ENCODE peak calls at places on chromosome 4, in six cellular contexts. A is HCT116, T is GM12878, O is HepG2, U is upper lobe of left lung, K is K562. G is an unnamed sample.

GRCh38 chr4:152464030-152464823 is 71.7 kb downstream of the FBXW7 start:
- ATAC-seq in O (no peak), U (no peak), K (no peak), T (no peak), A (no peak), G (no peak)

GRCh38 chr4:122797405-122798094 is 29.1 kb upstream of the FGF2 start:
- ATAC-seq in O (no peak), K (peak), A (no peak), T (no peak), U (peak), G (no peak)

GRCh38 chr4:110184124-110184790 is 14.2 kb downstream of the ELOVL6 start:
- ATAC-seq in U (no peak), O (no peak), A (no peak), T (peak), K (no peak), G (no peak)

GRCh38 chr4:97104006-97104405 is 1039.3 kb downstream of the STPG2 start:
- ATAC-seq in K (no peak), O (no peak), A (no peak), U (no peak), T (no peak), G (no peak)

GRCh38 chr4:88295656-88296055 is 11.3 kb upstream of the PPM1K start:
- ATAC-seq in U (no peak), A (no peak), K (no peak), T (no peak), O (no peak), G (no peak)

GRCh38 chr4:183905081-183905592 is at the start of gene STOX2:
- ATAC-seq in A (no peak), O (peak), U (peak), T (no peak), K (no peak), G (peak)

GRCh38 chr4:146945556-146946374 is at the start of gene TTC29:
- ATAC-seq in A (peak), K (peak), O (peak), U (peak), T (peak), G (peak)

GRCh38 chr4:47692691-47693090 is 145.2 kb downstream of the CORIN start:
- ATAC-seq in K (no peak), T (no peak), U (no peak), O (no peak), A (no peak), G (no peak)

GRCh38 chr4:1569461-1570151 is 114.5 kb downstream of the FAM53A start:
- ATAC-seq in T (no peak), A (no peak), O (peak), U (no peak), K (no peak), G (no peak)

GRCh38 chr4:4559596-4559995 is 17.7 kb upstream of the STX18 start:
- ATAC-seq in T (no peak), A (no peak), O (no peak), U (no peak), K (no peak), G (no peak)

GRCh38 chr4:173343832-173344397 is 9.8 kb upstream of the HMGB2 start:
- ATAC-seq in U (no peak), T (no peak), A (no peak), O (no peak), K (no peak), G (no peak)

GRCh38 chr4:53932784-53933183 is 131.6 kb downstream of the CHIC2 start:
- ATAC-seq in O (no peak), T (no peak), U (no peak), K (no peak), A (no peak), G (no peak)

GRCh38 chr4:38365748-38366310 is 298.2 kb upstream of the KLF3 start:
- ATAC-seq in A (no peak), U (no peak), K (peak), O (peak), T (no peak), G (no peak)

GRCh38 chr4:154982187-154983047 is 201.3 kb downstream of the RBM46 start:
- ATAC-seq in T (peak), O (peak), A (peak), K (peak), U (peak), G (peak)

GRCh38 chr4:85787133-85787532 is 312.2 kb downstream of the ARHGAP24 start:
- ATAC-seq in U (peak), T (no peak), O (no peak), K (no peak), A (no peak), G (peak)

GRCh38 chr4:2849267-2850140 is 5.9 kb downstream of the ADD1 start:
- ATAC-seq in U (peak), K (peak), O (peak), T (no peak), A (no peak), G (no peak)

GRCh38 chr4:105887508-105887907 is 7.8 kb upstream of the NPNT start:
- ATAC-seq in A (no peak), T (no peak), K (no peak), U (no peak), O (no peak), G (no peak)

GRCh38 chr4:146648384-146648783 is 9.7 kb downstream of the POU4F2 start:
- ATAC-seq in T (no peak), A (no peak), K (no peak), U (no peak), O (no peak), G (no peak)

GRCh38 chr4:104732766-104733165 is 238.1 kb upstream of the CXXC4 start:
- ATAC-seq in K (no peak), O (no peak), U (no peak), T (no peak), A (no peak), G (no peak)

GRCh38 chr4:185912779-185913178 is 100.8 kb upstream of the SORBS2 start:
- ATAC-seq in T (no peak), A (no peak), O (no peak), U (no peak), K (no peak), G (no peak)

GRCh38 chr4:123453006-123453685 is 56.6 kb downstream of the SPRY1 start:
- ATAC-seq in A (no peak), K (no peak), U (no peak), T (no peak), O (no peak), G (no peak)

GRCh38 chr4:38243385-38244053 is 283.3 kb downstream of the PTTG2 start:
- ATAC-seq in O (peak), K (peak), T (no peak), A (no peak), U (no peak), G (no peak)

GRCh38 chr4:25786497-25787065 is 76.2 kb downstream of the SEL1L3 start:
- ATAC-seq in A (no peak), O (no peak), U (no peak), K (no peak), T (no peak), G (no peak)

GRCh38 chr4:69484011-69484410 is 11.7 kb downstream of the UGT2B4 start:
- ATAC-seq in O (no peak), U (no peak), K (no peak), T (no peak), A (no peak), G (no peak)

GRCh38 chr4:16418814-16419213 is 192.5 kb upstream of the TAPT1 start:
- ATAC-seq in A (no peak), K (no peak), T (no peak), O (no peak), U (no peak), G (no peak)

GRCh38 chr4:82097504-82097903 is 276.3 kb downstream of the HNRNPD start:
- ATAC-seq in U (no peak), K (peak), A (no peak), T (no peak), O (no peak), G (no peak)

GRCh38 chr4:142817442-142817841 is 28.7 kb downstream of the INPP4B start:
- ATAC-seq in O (no peak), T (no peak), K (no peak), A (peak), U (peak), G (peak)

GRCh38 chr4:165190591-165191212 is 16.7 kb upstream of the KLHL2 start:
- ATAC-seq in O (peak), U (no peak), K (no peak), A (no peak), T (no peak), G (no peak)

DNA sequence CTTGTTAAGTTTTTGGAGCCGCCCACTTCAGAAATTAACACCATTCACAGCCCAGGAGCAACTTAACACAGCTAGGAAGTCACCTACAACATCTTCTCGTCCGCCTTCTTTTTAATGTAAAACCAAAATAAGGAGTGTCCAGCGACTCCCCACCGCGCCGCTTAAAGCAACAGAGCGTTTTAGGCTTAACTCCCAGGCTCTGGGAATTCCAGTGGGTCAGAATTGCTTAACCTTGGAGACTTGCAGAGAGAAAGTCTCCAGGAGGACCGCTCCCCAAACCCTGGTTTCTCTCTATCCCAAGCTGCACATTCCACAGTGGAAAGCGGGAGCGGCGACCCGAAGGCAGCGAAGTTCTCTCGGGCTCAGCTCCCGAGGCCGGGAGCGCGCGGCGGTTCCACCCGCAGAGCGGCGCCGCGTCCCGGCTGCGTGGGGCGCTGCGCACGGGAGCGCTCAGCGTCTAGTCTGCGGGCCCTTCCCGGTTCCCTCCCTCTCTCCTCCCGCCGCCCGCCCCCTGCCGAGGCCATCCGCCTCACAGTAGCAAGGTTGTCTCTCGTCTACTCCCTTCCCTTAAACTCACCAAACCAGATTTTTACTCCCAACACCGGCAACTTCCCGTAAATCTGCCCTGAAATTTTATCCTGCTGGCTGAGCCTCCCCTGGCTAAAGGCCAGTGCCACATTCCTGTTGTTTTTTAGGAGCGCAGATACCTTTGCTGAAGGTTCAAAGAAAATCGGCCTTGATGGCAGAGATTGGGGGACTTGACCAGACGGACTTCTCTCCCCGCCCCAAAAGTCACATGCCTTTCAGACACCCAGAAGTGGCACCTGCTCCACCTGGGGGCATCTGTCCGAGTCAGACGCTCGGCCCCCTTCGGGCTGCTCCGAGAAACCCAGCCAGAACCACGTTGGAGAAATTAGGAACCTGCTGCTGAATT is at the start of gene RBM47:
- ATAC-seq in U (peak), K (peak), T (peak), O (peak), A (peak), G (peak)
- TF ChIP-seq POLR2A in U (no peak), K (no peak), T (peak), O (no peak), A (no peak), G (no peak)

GRCh38 chr4:7839856-7840255 is 99.8 kb downstream of the AFAP1 start:
- ATAC-seq in K (no peak), A (no peak), O (no peak), T (no peak), U (no peak), G (no peak)

GRCh38 chr4:7843831-7844230 is 95.8 kb downstream of the AFAP1 start:
- ATAC-seq in K (no peak), O (no peak), T (no peak), A (peak), U (no peak), G (no peak)

GRCh38 chr4:7841071-7841470 is 98.6 kb downstream of the AFAP1 start:
- ATAC-seq in U (no peak), T (no peak), A (no peak), K (no peak), O (no peak), G (no peak)

GRCh38 chr4:7844247-7844991 is 95.2 kb downstream of the AFAP1 start:
- ATAC-seq in A (peak), O (peak), T (peak), K (peak), U (peak), G (peak)

DNA sequence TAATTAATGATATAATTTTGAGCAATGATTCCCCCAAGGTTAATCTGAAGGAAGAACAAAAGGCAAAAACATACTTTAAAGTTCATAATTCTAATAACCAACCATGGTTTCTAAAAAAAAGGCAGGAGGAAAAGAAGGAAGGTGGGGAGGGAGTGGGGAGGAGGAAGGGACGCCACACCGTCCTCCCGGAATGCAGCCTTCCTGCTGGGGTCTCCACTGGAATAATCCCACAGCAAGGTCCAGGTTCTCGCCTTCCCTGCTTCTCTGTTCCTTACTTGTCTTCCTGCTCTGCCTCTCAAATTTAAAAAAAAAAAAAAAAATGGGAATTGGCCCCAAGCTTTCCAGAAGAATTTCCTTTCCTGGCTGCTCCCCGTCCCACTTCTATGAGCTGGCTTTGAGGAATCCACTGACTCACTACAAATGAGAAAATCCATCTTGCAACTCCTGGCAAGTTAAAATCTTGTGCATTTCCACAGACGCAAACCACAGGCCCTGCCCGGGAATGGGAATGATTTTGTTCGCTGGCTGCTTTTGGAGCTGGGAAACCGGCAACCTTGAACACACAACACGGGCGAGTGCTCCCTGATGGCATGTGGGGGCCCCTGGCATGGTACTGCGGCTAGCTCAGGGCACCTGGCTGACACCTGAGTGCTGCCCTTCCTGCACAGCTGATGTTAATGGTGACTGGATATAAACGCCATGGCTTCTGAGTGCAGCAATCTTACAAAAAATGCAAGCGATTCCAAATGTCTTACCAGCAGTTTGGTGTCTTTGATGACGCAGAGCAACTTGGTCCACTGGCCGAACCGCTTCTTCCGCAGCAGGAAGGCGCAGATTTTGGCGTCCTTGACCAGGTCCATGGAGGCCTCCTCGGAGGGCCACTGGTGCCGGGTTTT is 97.0 kb downstream of the AFAP1 start:
- ATAC-seq in A (peak), O (no peak), T (no peak), K (no peak), U (peak), G (peak)
- H3K4me3 ChIP-seq in A (peak), O (no peak), T (no peak), K (no peak), U (no peak), G (no peak)

DNA sequence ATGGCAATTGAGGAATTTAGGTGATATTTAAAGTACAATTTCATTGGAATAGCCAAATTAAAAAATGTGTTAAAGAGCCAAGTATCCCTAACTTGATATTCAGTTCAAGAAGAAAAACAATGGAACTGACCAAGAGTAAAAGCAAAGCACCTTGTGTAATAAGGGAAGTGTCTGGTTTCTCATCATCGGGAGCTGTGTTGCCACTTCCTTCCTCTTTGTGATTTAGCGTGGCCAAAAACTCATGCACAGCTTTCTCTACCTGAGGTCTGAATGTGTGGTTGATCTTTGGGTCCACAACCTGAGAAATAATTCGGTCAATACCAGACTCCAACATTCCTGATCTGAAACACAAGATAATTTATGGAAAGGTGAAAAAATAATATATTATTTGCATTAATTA is 12.4 kb downstream of the BOD1L1 start:
- ATAC-seq in U (no peak), A (no peak), K (no peak), T (peak), O (no peak), G (no peak)
- TF ChIP-seq POLR2AphosphoS5 in U (no peak), A (no peak), K (no peak), T (no peak), O (no peak), G (no peak)

GRCh38 chr4:98928131-98928504 is 815 bp downstream of the EIF4E start:
- ATAC-seq in U (peak), T (peak), A (peak), K (peak), O (peak), G (peak)
- TF ChIP-seq POLR2A in U (no peak), T (peak), A (peak), K (no peak), O (peak), G (no peak)

GRCh38 chr4:133555671-133556070 is 406.6 kb downstream of the PCDH10 start:
- ATAC-seq in T (no peak), O (no peak), A (no peak), U (no peak), K (no peak), G (no peak)

DNA sequence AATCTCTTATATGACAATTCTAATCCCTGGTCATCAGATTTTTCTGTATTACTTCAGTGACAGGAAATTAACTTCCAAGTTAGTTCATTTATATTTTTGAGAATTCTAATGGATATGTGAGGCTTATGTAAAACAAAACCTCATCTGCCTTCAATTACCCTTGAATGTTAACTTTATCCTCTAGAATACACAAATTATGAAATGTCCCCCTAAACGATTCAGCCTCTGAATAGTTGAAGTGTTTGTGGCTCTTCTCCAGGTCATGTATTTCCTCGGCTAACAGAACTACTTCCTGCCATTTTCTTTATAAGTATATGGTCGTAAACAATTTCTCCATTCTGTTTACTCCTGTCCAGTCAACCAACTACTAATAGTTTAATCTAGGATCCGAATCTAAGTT is 401.3 kb downstream of the PCDH10 start:
- ATAC-seq in A (no peak), T (no peak), U (no peak), K (no peak), O (no peak), G (no peak)
- H3K4me3 ChIP-seq in A (no peak), T (no peak), U (no peak), K (no peak), O (no peak), G (no peak)

GRCh38 chr4:176031927-176032326 is 33.7 kb upstream of the WDR17 start:
- ATAC-seq in A (no peak), O (no peak), K (no peak), U (no peak), T (no peak), G (no peak)
- TF ChIP-seq POLR2AphosphoS5 in A (no peak), O (no peak), K (no peak), U (no peak), T (no peak), G (no peak)

GRCh38 chr4:153530996-153531375 is 64.8 kb downstream of the TMEM131L start:
- ATAC-seq in O (peak), A (peak), T (no peak), U (no peak), K (no peak), G (no peak)

GRCh38 chr4:153532636-153533035 is 66.5 kb downstream of the TMEM131L start:
- ATAC-seq in K (no peak), U (no peak), T (no peak), A (no peak), O (no peak), G (no peak)

GRCh38 chr4:153533387-153533786 is 67.2 kb downstream of the TMEM131L start:
- ATAC-seq in U (no peak), T (no peak), O (no peak), K (no peak), A (no peak), G (no peak)

GRCh38 chr4:153530284-153530995 is 64.3 kb downstream of the TMEM131L start:
- ATAC-seq in U (no peak), K (no peak), O (no peak), T (peak), A (peak), G (peak)

GRCh38 chr4:153532227-153532626 is 66.1 kb downstream of the TMEM131L start:
- ATAC-seq in K (no peak), T (no peak), A (no peak), O (no peak), U (no peak), G (no peak)
- TF ChIP-seq POLR2A in K (no peak), T (no peak), A (no peak), O (no peak), U (no peak), G (no peak)